ENCODE peak calls at places on chromosomes 12 and 14, in ten cellular contexts. One of them, this sample, is unnamed. For H3K4me1, the result is how much of the 10 kb centered on the place peaks cover.

GRCh38 chr14:20516921-20517320 is 11.6 kb downstream of the RNASE10 start:
- DNase-seq in right cardiac atrium: no peak
- DNase-seq in tibial artery: no peak
- DNase-seq in pancreas: no peak
- DNase-seq in CD8-positive, alpha-beta memory T cell: no peak
- DNase-seq in uterus: no peak
- DNase-seq in PC-9: no peak
- DNase-seq in Panc1: no peak
- DNase-seq in cardiac muscle cell: peak
- DNase-seq in aorta: no peak
- DNase-seq in this sample: no peak

GRCh38 chr12:7788316-7788689 is 899 bp upstream of the NANOG start:
- DNase-seq in right cardiac atrium: no peak
- DNase-seq in tibial artery: no peak
- DNase-seq in pancreas: no peak
- DNase-seq in CD8-positive, alpha-beta memory T cell: no peak
- DNase-seq in uterus: no peak
- DNase-seq in PC-9: no peak
- DNase-seq in Panc1: no peak
- DNase-seq in cardiac muscle cell: no peak
- DNase-seq in aorta: no peak
- DNase-seq in this sample: no peak

GRCh38 chr14:95431199-95432145 is 85.0 kb downstream of the SYNE3 start:
- DNase-seq in right cardiac atrium: no peak
- DNase-seq in tibial artery: no peak
- DNase-seq in pancreas: peak
- DNase-seq in CD8-positive, alpha-beta memory T cell: no peak
- DNase-seq in uterus: no peak
- DNase-seq in PC-9: no peak
- DNase-seq in Panc1: no peak
- DNase-seq in cardiac muscle cell: peak
- DNase-seq in aorta: peak
- DNase-seq in this sample: no peak

GRCh38 chr12:101045486-101046474 is 164.3 kb downstream of the SLC5A8 start:
- DNase-seq in right cardiac atrium: peak
- DNase-seq in tibial artery: no peak
- DNase-seq in pancreas: peak
- DNase-seq in CD8-positive, alpha-beta memory T cell: no peak
- DNase-seq in uterus: no peak
- DNase-seq in PC-9: no peak
- DNase-seq in Panc1: no peak
- DNase-seq in cardiac muscle cell: peak
- DNase-seq in aorta: no peak
- DNase-seq in this sample: no peak

GRCh38 chr14:24605435-24606190 is 3.9 kb downstream of the GZMH start:
- DNase-seq in right cardiac atrium: no peak
- DNase-seq in tibial artery: no peak
- DNase-seq in pancreas: no peak
- DNase-seq in CD8-positive, alpha-beta memory T cell: peak
- DNase-seq in uterus: no peak
- DNase-seq in PC-9: peak
- DNase-seq in Panc1: peak
- DNase-seq in cardiac muscle cell: no peak
- DNase-seq in aorta: no peak
- DNase-seq in this sample: no peak

GRCh38 chr12:71440393-71441349 is 1.1 kb downstream of the LGR5 start:
- DNase-seq in right cardiac atrium: no peak
- DNase-seq in tibial artery: no peak
- DNase-seq in pancreas: no peak
- DNase-seq in CD8-positive, alpha-beta memory T cell: no peak
- DNase-seq in uterus: no peak
- DNase-seq in PC-9: no peak
- DNase-seq in Panc1: no peak
- DNase-seq in cardiac muscle cell: no peak
- DNase-seq in aorta: peak
- DNase-seq in this sample: no peak

GRCh38 chr14:57486767-57487379 is 6.8 kb downstream of the CCDC198 start:
- DNase-seq in right cardiac atrium: no peak
- DNase-seq in tibial artery: no peak
- DNase-seq in pancreas: no peak
- DNase-seq in CD8-positive, alpha-beta memory T cell: no peak
- DNase-seq in uterus: no peak
- DNase-seq in PC-9: no peak
- DNase-seq in Panc1: no peak
- DNase-seq in cardiac muscle cell: peak
- DNase-seq in aorta: no peak
- DNase-seq in this sample: no peak

GRCh38 chr12:122395319-122395718 is 27.1 kb downstream of the CLIP1 start:
- DNase-seq in right cardiac atrium: no peak
- DNase-seq in tibial artery: peak
- DNase-seq in pancreas: no peak
- DNase-seq in CD8-positive, alpha-beta memory T cell: no peak
- DNase-seq in uterus: no peak
- DNase-seq in PC-9: no peak
- DNase-seq in Panc1: peak
- DNase-seq in cardiac muscle cell: peak
- DNase-seq in aorta: peak
- DNase-seq in this sample: no peak

GRCh38 chr14:104054222-104054905 is 31.1 kb upstream of the ASPG start:
- DNase-seq in right cardiac atrium: no peak
- DNase-seq in tibial artery: no peak
- DNase-seq in pancreas: no peak
- DNase-seq in CD8-positive, alpha-beta memory T cell: no peak
- DNase-seq in uterus: no peak
- DNase-seq in PC-9: no peak
- DNase-seq in Panc1: no peak
- DNase-seq in cardiac muscle cell: no peak
- DNase-seq in aorta: no peak
- DNase-seq in this sample: no peak

GRCh38 chr12:39619316-39619659 is 315 bp downstream of the ABCD2 start:
- DNase-seq in right cardiac atrium: no peak
- DNase-seq in tibial artery: no peak
- DNase-seq in pancreas: no peak
- DNase-seq in CD8-positive, alpha-beta memory T cell: no peak
- DNase-seq in uterus: no peak
- DNase-seq in PC-9: no peak
- DNase-seq in Panc1: no peak
- DNase-seq in cardiac muscle cell: peak
- DNase-seq in aorta: no peak
- DNase-seq in this sample: no peak

GRCh38 chr14:61396694-61397093 is 75.3 kb downstream of the PRKCH start:
- DNase-seq in right cardiac atrium: no peak
- DNase-seq in tibial artery: no peak
- DNase-seq in pancreas: no peak
- DNase-seq in CD8-positive, alpha-beta memory T cell: no peak
- DNase-seq in uterus: no peak
- DNase-seq in PC-9: no peak
- DNase-seq in Panc1: no peak
- DNase-seq in cardiac muscle cell: no peak
- DNase-seq in aorta: no peak
- DNase-seq in this sample: no peak

GRCh38 chr14:81435578-81436295 is 35.6 kb upstream of the STON2 start:
- DNase-seq in right cardiac atrium: peak
- DNase-seq in tibial artery: peak
- DNase-seq in pancreas: peak
- DNase-seq in CD8-positive, alpha-beta memory T cell: peak
- DNase-seq in uterus: no peak
- DNase-seq in PC-9: peak
- DNase-seq in Panc1: no peak
- DNase-seq in cardiac muscle cell: peak
- DNase-seq in aorta: peak
- DNase-seq in this sample: peak
- H3K27ac ChIP-seq in right cardiac atrium: no peak
- H3K27ac ChIP-seq in tibial artery: no peak
- H3K27ac ChIP-seq in pancreas: no peak
- H3K27ac ChIP-seq in CD8-positive, alpha-beta memory T cell: peak
- H3K27ac ChIP-seq in uterus: no peak
- H3K27ac ChIP-seq in PC-9: no peak
- H3K27ac ChIP-seq in Panc1: no peak
- H3K27ac ChIP-seq in cardiac muscle cell: no peak
- H3K27ac ChIP-seq in aorta: no peak
- H3K27ac ChIP-seq in this sample: peak

DNA sequence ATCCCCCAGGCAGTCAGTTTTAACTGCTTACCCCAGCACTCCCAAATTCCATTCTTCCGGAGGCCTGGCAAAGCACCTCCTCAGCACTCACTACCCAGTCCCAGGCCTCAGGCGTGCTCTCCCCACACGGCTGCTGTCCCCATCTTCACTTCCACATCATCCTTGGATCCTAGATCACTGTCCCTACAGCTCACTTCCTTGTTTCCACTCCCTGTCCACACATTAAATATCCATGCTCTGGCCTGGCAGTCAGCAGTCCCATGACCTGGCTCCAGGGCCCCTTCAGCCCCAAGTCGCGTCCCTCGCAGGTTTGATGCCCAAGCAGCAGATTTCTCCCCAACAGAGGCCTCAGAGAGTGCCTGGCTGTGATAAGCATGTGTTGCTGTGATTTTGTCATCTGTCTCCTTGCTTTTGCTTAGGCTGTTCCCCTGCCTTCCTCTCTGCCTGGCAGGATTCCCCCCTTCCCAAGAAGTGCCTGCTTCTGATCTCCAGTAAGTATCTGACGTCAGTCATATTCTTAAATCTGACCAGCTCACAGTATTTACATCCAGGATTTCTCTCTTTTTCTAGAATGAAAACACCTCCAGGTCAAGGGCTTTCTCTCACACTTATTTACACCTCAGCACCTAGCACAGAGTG is 241.7 kb downstream of the ZFP36L1 start:
- DNase-seq in right cardiac atrium: peak
- DNase-seq in tibial artery: no peak
- DNase-seq in pancreas: no peak
- DNase-seq in CD8-positive, alpha-beta memory T cell: no peak
- DNase-seq in uterus: peak
- DNase-seq in PC-9: no peak
- DNase-seq in Panc1: no peak
- DNase-seq in cardiac muscle cell: no peak
- DNase-seq in aorta: no peak
- DNase-seq in this sample: no peak
- H3K4me1 ChIP-seq in right cardiac atrium: under half
- H3K4me1 ChIP-seq in tibial artery: under half
- H3K4me1 ChIP-seq in pancreas: under half
- H3K4me1 ChIP-seq in CD8-positive, alpha-beta memory T cell: under half
- H3K4me1 ChIP-seq in uterus: under half
- H3K4me1 ChIP-seq in PC-9: half or more
- H3K4me1 ChIP-seq in Panc1: under half
- H3K4me1 ChIP-seq in cardiac muscle cell: under half
- H3K4me1 ChIP-seq in aorta: under half
- H3K4me1 ChIP-seq in this sample: half or more

DNA sequence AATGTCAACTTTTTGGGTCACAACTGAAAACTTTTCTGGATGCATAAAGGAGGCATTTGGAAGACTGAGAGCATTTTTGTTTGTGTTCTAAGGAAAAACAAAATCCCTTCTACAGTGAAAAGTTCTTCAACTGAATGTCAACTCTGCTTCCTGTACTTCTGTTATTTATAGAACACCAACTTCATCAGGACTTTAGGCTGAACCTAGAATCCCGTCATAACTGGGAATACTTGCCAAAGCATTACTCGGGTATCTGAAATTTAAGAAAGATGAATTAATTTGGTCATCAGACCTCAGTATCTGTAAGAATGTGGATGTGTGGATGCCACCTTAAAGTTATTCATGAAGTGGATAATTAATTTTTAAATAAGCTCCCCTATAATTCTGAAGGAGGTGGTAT is 73.2 kb downstream of the FERMT2 start:
- DNase-seq in right cardiac atrium: no peak
- DNase-seq in tibial artery: no peak
- DNase-seq in pancreas: no peak
- DNase-seq in CD8-positive, alpha-beta memory T cell: no peak
- DNase-seq in uterus: no peak
- DNase-seq in PC-9: no peak
- DNase-seq in Panc1: no peak
- DNase-seq in cardiac muscle cell: peak
- DNase-seq in aorta: no peak
- DNase-seq in this sample: no peak
- H3K27ac ChIP-seq in right cardiac atrium: no peak
- H3K27ac ChIP-seq in tibial artery: peak
- H3K27ac ChIP-seq in pancreas: no peak
- H3K27ac ChIP-seq in CD8-positive, alpha-beta memory T cell: no peak
- H3K27ac ChIP-seq in uterus: no peak
- H3K27ac ChIP-seq in PC-9: no peak
- H3K27ac ChIP-seq in Panc1: no peak
- H3K27ac ChIP-seq in cardiac muscle cell: peak
- H3K27ac ChIP-seq in aorta: no peak
- H3K27ac ChIP-seq in this sample: peak

GRCh38 chr12:50241178-50241577 is 42.1 kb downstream of the LIMA1 start:
- DNase-seq in right cardiac atrium: no peak
- DNase-seq in tibial artery: no peak
- DNase-seq in pancreas: no peak
- DNase-seq in CD8-positive, alpha-beta memory T cell: no peak
- DNase-seq in uterus: no peak
- DNase-seq in PC-9: no peak
- DNase-seq in Panc1: no peak
- DNase-seq in cardiac muscle cell: no peak
- DNase-seq in aorta: no peak
- DNase-seq in this sample: no peak

GRCh38 chr12:50246159-50246865 is 37.0 kb downstream of the LIMA1 start:
- DNase-seq in right cardiac atrium: no peak
- DNase-seq in tibial artery: no peak
- DNase-seq in pancreas: no peak
- DNase-seq in CD8-positive, alpha-beta memory T cell: no peak
- DNase-seq in uterus: no peak
- DNase-seq in PC-9: no peak
- DNase-seq in Panc1: no peak
- DNase-seq in cardiac muscle cell: no peak
- DNase-seq in aorta: no peak
- DNase-seq in this sample: no peak

GRCh38 chr12:50242751-50243191 is 40.5 kb downstream of the LIMA1 start:
- DNase-seq in right cardiac atrium: no peak
- DNase-seq in tibial artery: no peak
- DNase-seq in pancreas: no peak
- DNase-seq in CD8-positive, alpha-beta memory T cell: no peak
- DNase-seq in uterus: no peak
- DNase-seq in PC-9: no peak
- DNase-seq in Panc1: no peak
- DNase-seq in cardiac muscle cell: no peak
- DNase-seq in aorta: no peak
- DNase-seq in this sample: no peak

GRCh38 chr12:50240792-50241114 is 42.6 kb downstream of the LIMA1 start:
- DNase-seq in right cardiac atrium: no peak
- DNase-seq in tibial artery: no peak
- DNase-seq in pancreas: no peak
- DNase-seq in CD8-positive, alpha-beta memory T cell: no peak
- DNase-seq in uterus: no peak
- DNase-seq in PC-9: no peak
- DNase-seq in Panc1: no peak
- DNase-seq in cardiac muscle cell: peak
- DNase-seq in aorta: no peak
- DNase-seq in this sample: no peak

DNA sequence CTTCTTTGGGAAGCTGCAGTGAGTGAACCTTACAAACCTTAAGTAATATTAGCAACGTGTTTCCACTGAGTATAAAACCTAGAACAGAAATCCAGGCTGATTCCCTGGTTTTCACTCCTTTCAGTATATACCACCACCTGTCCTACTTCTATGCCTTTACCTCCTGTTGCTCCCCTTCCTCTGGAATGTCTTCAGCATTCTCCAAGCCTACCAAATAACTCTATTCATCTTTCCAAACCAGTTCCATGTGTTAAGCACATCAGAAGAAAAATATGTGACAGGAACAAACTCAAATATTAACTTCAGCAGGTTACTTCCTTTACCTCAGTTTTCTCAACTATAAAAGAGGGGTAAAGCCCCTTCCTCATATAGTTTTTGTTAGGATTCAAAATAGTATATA is 39.8 kb downstream of the LIMA1 start:
- DNase-seq in right cardiac atrium: no peak
- DNase-seq in tibial artery: no peak
- DNase-seq in pancreas: no peak
- DNase-seq in CD8-positive, alpha-beta memory T cell: no peak
- DNase-seq in uterus: no peak
- DNase-seq in PC-9: no peak
- DNase-seq in Panc1: no peak
- DNase-seq in cardiac muscle cell: no peak
- DNase-seq in aorta: no peak
- DNase-seq in this sample: no peak
- H3K4me1 ChIP-seq in right cardiac atrium: under half
- H3K4me1 ChIP-seq in tibial artery: under half
- H3K4me1 ChIP-seq in pancreas: under half
- H3K4me1 ChIP-seq in CD8-positive, alpha-beta memory T cell: under half
- H3K4me1 ChIP-seq in uterus: under half
- H3K4me1 ChIP-seq in PC-9: half or more
- H3K4me1 ChIP-seq in Panc1: half or more
- H3K4me1 ChIP-seq in cardiac muscle cell: under half
- H3K4me1 ChIP-seq in aorta: under half
- H3K4me1 ChIP-seq in this sample: half or more